ENCODE peak calls at places on chromosomes 2 and 18, in eight cellular contexts. O is psoas muscle; D is heart right ventricle; H is pancreas; E is upper lobe of right lung; Y is HFF-Myc; W is spleen; I is CD8-positive, alpha-beta memory T cell. M is an unnamed sample.
A peak's percentile ranks its signal among the peaks of the same experiment; 100 is the strongest.

GRCh38 chr18:49231541-49231940 is 228.9 kb downstream of the DYM start:
- DNase-seq in O (no peak), D (no peak), E (no peak), H (no peak), W (no peak), Y (no peak), I (no peak), M (no peak)

GRCh38 chr2:241123816-241124536 is 21.9 kb upstream of the MTERF4 start:
- DNase-seq in Y (no peak), D (no peak), I (no peak), H (peak; percentile 62), W (no peak), E (peak; percentile 59), O (no peak), M (no peak)

GRCh38 chr18:5424903-5425302 is 118.9 kb downstream of the EPB41L3 start:
- DNase-seq in Y (peak; percentile 15), E (no peak), H (no peak), I (no peak), D (no peak), O (no peak), W (no peak), M (peak; percentile 33)

GRCh38 chr2:201158111-201158929 is 24.6 kb upstream of the CASP10 start:
- DNase-seq in H (peak; percentile 81), O (no peak), I (peak; percentile 31), Y (peak; percentile 61), D (no peak), E (peak; percentile 80), W (peak; percentile 91), M (peak; percentile 78)

GRCh38 chr2:233379441-233379840 is 25.1 kb downstream of the DGKD start:
- DNase-seq in H (no peak), D (no peak), W (no peak), Y (no peak), E (no peak), I (no peak), O (no peak), M (no peak)

GRCh38 chr2:54969295-54969939 is 80.8 kb downstream of the RTN4 start:
- DNase-seq in W (no peak), O (no peak), Y (no peak), D (no peak), E (no peak), H (no peak), I (no peak), M (no peak)

GRCh38 chr2:75627902-75628504 is 18.6 kb upstream of the MRPL19 start:
- DNase-seq in H (peak; percentile 61), D (peak; percentile 62), E (peak; percentile 84), W (peak; percentile 86), Y (peak; percentile 57), O (peak; percentile 59), I (peak; percentile 21), M (peak; percentile 51)

GRCh38 chr2:205217004-205217403 is 465.3 kb upstream of the NRP2 start:
- DNase-seq in O (no peak), E (no peak), W (no peak), D (no peak), I (no peak), Y (no peak), H (no peak), M (no peak)

GRCh38 chr2:139228276-139228675 is 448.1 kb upstream of the NXPH2 start:
- DNase-seq in D (no peak), I (no peak), Y (no peak), O (no peak), W (no peak), H (no peak), E (no peak), M (no peak)

GRCh38 chr2:5937865-5938565 is 245.8 kb downstream of the SOX11 start:
- DNase-seq in E (no peak), O (no peak), D (no peak), H (no peak), Y (no peak), W (no peak), I (no peak), M (no peak)

GRCh38 chr2:667332-668000 is 9.7 kb downstream of the TMEM18 start:
- DNase-seq in W (no peak), E (no peak), H (no peak), Y (peak; percentile 56), O (no peak), I (no peak), D (no peak), M (peak; percentile 73)

GRCh38 chr2:241064802-241065354 is 37.2 kb downstream of the MTERF4 start:
- DNase-seq in I (no peak), D (no peak), W (no peak), H (no peak), O (no peak), Y (no peak), E (no peak), M (no peak)

GRCh38 chr18:11163668-11164067 is 14.3 kb upstream of the PIEZO2 start:
- DNase-seq in D (peak; percentile 32), W (no peak), I (no peak), Y (no peak), E (no peak), O (no peak), H (no peak), M (no peak)

GRCh38 chr2:201643216-201643651 is at the start of gene TMEM237:
- DNase-seq in H (no peak), E (peak; percentile 79), D (peak; percentile 60), W (peak; percentile 88), I (peak; percentile 41), Y (no peak), O (peak; percentile 45), M (peak; percentile 32)

GRCh38 chr18:76357174-76357573 is 137.9 kb downstream of the ZNF516 start:
- DNase-seq in O (no peak), Y (no peak), H (no peak), W (no peak), I (no peak), E (no peak), D (no peak), M (no peak)

GRCh38 chr2:224722777-224723176 is 6.6 kb upstream of the CCDC195 start:
- DNase-seq in Y (no peak), D (no peak), O (no peak), H (no peak), I (no peak), E (no peak), W (no peak), M (no peak)

GRCh38 chr2:218555527-218555926 is 12.6 kb downstream of the USP37 start:
- DNase-seq in Y (no peak), I (no peak), W (no peak), E (no peak), O (no peak), H (no peak), D (no peak), M (no peak)

GRCh38 chr2:74051504-74051903 is 66.8 kb downstream of the TET3 start:
- DNase-seq in W (no peak), I (no peak), H (no peak), Y (no peak), E (no peak), O (no peak), D (no peak), M (peak; percentile 64)

GRCh38 chr2:218899147-218899546 is 18.5 kb downstream of the WNT10A start:
- DNase-seq in O (no peak), H (no peak), Y (no peak), I (no peak), E (no peak), D (no peak), W (no peak), M (no peak)

GRCh38 chr18:76255070-76255683 is 239.9 kb downstream of the ZNF516 start:
- DNase-seq in H (no peak), D (no peak), I (no peak), Y (no peak), O (no peak), W (no peak), E (no peak), M (no peak)

GRCh38 chr2:177413703-177414102 is 21.1 kb downstream of the AGPS start:
- DNase-seq in W (no peak), Y (no peak), H (no peak), O (no peak), I (no peak), D (no peak), E (no peak), M (no peak)

GRCh38 chr2:211534655-211535054 is 978.3 kb downstream of the CPS1 start:
- DNase-seq in O (no peak), E (no peak), D (no peak), I (no peak), H (no peak), Y (no peak), W (no peak), M (no peak)

GRCh38 chr18:79575891-79576685 is 103.5 kb upstream of the CTDP1 start:
- DNase-seq in W (peak; percentile 62), I (no peak), O (peak; percentile 35), Y (peak; percentile 71), E (peak; percentile 66), H (peak; percentile 74), D (peak; percentile 53), M (no peak)

GRCh38 chr2:61753512-61753911 is 100.3 kb downstream of the FAM161A start:
- DNase-seq in H (no peak), O (no peak), E (no peak), Y (no peak), D (no peak), W (no peak), I (no peak), M (no peak)

GRCh38 chr18:13302611-13303267 is 84.2 kb downstream of the LDLRAD4 start:
- DNase-seq in E (no peak), D (no peak), H (no peak), I (no peak), W (no peak), Y (no peak), O (no peak), M (no peak)

GRCh38 chr2:31366733-31367132 is 47.8 kb downstream of the XDH start:
- DNase-seq in W (no peak), I (no peak), E (no peak), Y (no peak), O (no peak), H (no peak), D (no peak), M (no peak)
- H3K4me3 ChIP-seq in W (no peak overlapping the region), I (no peak overlapping the region), E (no peak overlapping the region), Y (no peak overlapping the region), O (no peak overlapping the region), H (no peak overlapping the region), D (no peak overlapping the region), M (no peak overlapping the region)

DNA sequence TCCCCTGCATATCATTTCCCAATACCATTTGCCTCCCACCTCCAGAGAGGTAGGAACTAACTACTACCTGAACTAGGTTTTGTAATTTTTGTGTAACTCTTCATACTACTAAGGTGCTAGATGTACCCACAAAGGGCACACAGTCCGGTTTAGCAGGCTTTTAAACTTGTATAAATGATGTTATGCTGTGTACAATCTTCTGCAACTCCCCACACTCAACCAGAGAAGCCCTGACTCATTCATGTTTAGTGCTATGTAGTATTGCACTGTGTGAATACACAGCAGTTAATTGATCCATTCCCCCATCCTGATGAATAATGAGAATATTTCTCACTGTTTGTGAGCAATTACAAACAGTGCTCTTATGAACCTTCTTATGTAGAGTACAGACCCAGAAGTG is 285.6 kb downstream of the SMAD2 start:
- DNase-seq in Y (no peak), W (no peak), D (no peak), O (no peak), H (no peak), E (no peak), I (no peak), M (no peak)
- H3K4me3 ChIP-seq in Y (no peak overlapping the region), W (no peak overlapping the region), D (no peak overlapping the region), O (no peak overlapping the region), H (no peak overlapping the region), E (no peak overlapping the region), I (no peak overlapping the region), M (no peak overlapping the region)

GRCh38 chr2:143128681-143129580 is at the start of gene ARHGAP15:
- DNase-seq in O (no peak), H (no peak), D (peak; percentile 13), I (peak; percentile 48), E (no peak), W (peak; percentile 88), Y (no peak), M (peak; percentile 96)
- H3K4me3 ChIP-seq in O (no peak within 1 kb of the TSS), H (peak within 1 kb of the TSS; percentile 10), D (peak within 1 kb of the TSS; percentile 1), I (peak within 1 kb of the TSS; percentile 86), E (peak within 1 kb of the TSS; percentile 34), W (peak within 1 kb of the TSS; percentile 44), Y (no peak within 1 kb of the TSS), M (peak within 1 kb of the TSS; percentile 60)

GRCh38 chr18:26480897-26481795 is 67.2 kb downstream of the KCTD1 start:
- DNase-seq in D (no peak), I (no peak), W (no peak), O (no peak), H (no peak), Y (peak; percentile 85), E (no peak), M (no peak)
- H3K4me3 ChIP-seq in D (no peak overlapping the region), I (no peak overlapping the region), W (no peak overlapping the region), O (no peak overlapping the region), H (no peak overlapping the region), Y (no peak overlapping the region), E (no peak overlapping the region), M (no peak overlapping the region)

M was measured in Jurkat, Clone E6-1.